ENCODE peak calls at places on chromosomes 2 and 18, in five cellular contexts. Q is tibial artery, M is IMR-90, W is AG09309, V is prostate gland. X is an unnamed sample.

GRCh38 chr2:158723311-158723838 is 71.7 kb upstream of the DAPL1 start:
- DNase-seq in V (no peak), Q (no peak), W (no peak), M (no peak), X (no peak)

GRCh38 chr2:83142934-83143333 is 1316.1 kb downstream of the SUCLG1 start:
- DNase-seq in Q (no peak), W (no peak), M (no peak), V (no peak), X (no peak)

GRCh38 chr2:155755481-155755880 is 577.0 kb downstream of the NR4A2 start:
- DNase-seq in V (no peak), Q (no peak), M (no peak), W (no peak), X (no peak)

GRCh38 chr18:62399781-62400308 is 74.7 kb downstream of the TNFRSF11A start:
- DNase-seq in Q (no peak), M (no peak), V (no peak), W (no peak), X (peak; percentile 15)

GRCh38 chr18:27723168-27723567 is 453.8 kb downstream of the CDH2 start:
- DNase-seq in W (no peak), V (no peak), Q (no peak), M (no peak), X (no peak)

GRCh38 chr2:203599509-203599908 is 64.4 kb upstream of the RAPH1 start:
- DNase-seq in Q (no peak), V (no peak), M (no peak), W (no peak), X (no peak)

GRCh38 chr18:58867281-58867961 is 2.7 kb downstream of the ZNF532 start:
- DNase-seq in W (no peak), Q (no peak), M (no peak), V (peak; percentile 58), X (no peak)

GRCh38 chr18:73679941-73680700 is 467.5 kb downstream of the FBXO15 start:
- DNase-seq in Q (no peak), W (no peak), V (no peak), M (peak; percentile 50), X (no peak)

GRCh38 chr2:177298191-177298590 is 33.7 kb upstream of the NFE2L2 start:
- DNase-seq in M (no peak), Q (no peak), V (no peak), W (peak; percentile 78), X (no peak)

GRCh38 chr2:176092270-176093144 is at the start of gene HOXD13:
- DNase-seq in M (no peak), V (peak; percentile 81), Q (no peak), W (no peak), X (no peak)

GRCh38 chr2:133045787-133046186 is 375.8 kb upstream of the LYPD1 start:
- DNase-seq in M (peak; percentile 63), W (no peak), V (no peak), Q (no peak), X (peak; percentile 6)

GRCh38 chr2:96887419-96888081 is 17.7 kb upstream of the SEMA4C start:
- DNase-seq in W (no peak), Q (peak; percentile 63), V (peak; percentile 23), M (no peak), X (no peak)

GRCh38 chr2:109330056-109330455 is 201.1 kb downstream of the SH3RF3 start:
- DNase-seq in M (peak; percentile 55), V (no peak), Q (no peak), W (peak; percentile 59), X (peak; percentile 72)

GRCh38 chr2:71798266-71799012 is 345.1 kb downstream of the DYSF start:
- DNase-seq in V (no peak), W (no peak), Q (no peak), M (peak; percentile 10), X (peak; percentile 63)

DNA sequence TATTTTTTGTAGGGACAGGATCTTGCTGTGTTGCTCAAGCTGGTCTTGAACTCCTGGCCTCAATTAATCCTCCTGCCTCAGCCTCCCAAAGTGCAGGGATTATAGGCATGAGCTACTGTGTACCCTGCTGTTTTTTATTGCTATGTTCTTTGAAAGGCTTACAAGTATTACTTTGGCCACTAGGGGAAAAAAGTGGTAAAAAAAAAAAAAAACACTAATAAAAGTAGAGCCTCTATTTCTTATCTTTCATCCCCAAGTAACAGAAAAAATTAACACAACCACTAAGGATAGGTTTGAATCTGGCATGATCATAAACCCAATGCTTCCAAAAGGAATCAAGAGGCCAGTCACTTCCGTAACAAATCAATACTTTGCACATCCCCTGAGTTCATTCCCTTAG is 11.6 kb downstream of the NOL10 start:
- DNase-seq in W (no peak), Q (no peak), M (no peak), V (no peak), X (no peak)
- TF ChIP-seq CTCF in W (peak; percentile 16), Q (peak; percentile 9), M (peak; percentile 13), V (peak; percentile 27), X (peak; percentile 38)

GRCh38 chr2:214591359-214591758 is 180.5 kb downstream of the VWC2L start:
- DNase-seq in Q (no peak), W (no peak), V (no peak), M (peak; percentile 12), X (no peak)
- TF ChIP-seq CTCF in Q (no peak), W (no peak), V (no peak), M (peak; percentile 20), X (peak; percentile 9)

DNA sequence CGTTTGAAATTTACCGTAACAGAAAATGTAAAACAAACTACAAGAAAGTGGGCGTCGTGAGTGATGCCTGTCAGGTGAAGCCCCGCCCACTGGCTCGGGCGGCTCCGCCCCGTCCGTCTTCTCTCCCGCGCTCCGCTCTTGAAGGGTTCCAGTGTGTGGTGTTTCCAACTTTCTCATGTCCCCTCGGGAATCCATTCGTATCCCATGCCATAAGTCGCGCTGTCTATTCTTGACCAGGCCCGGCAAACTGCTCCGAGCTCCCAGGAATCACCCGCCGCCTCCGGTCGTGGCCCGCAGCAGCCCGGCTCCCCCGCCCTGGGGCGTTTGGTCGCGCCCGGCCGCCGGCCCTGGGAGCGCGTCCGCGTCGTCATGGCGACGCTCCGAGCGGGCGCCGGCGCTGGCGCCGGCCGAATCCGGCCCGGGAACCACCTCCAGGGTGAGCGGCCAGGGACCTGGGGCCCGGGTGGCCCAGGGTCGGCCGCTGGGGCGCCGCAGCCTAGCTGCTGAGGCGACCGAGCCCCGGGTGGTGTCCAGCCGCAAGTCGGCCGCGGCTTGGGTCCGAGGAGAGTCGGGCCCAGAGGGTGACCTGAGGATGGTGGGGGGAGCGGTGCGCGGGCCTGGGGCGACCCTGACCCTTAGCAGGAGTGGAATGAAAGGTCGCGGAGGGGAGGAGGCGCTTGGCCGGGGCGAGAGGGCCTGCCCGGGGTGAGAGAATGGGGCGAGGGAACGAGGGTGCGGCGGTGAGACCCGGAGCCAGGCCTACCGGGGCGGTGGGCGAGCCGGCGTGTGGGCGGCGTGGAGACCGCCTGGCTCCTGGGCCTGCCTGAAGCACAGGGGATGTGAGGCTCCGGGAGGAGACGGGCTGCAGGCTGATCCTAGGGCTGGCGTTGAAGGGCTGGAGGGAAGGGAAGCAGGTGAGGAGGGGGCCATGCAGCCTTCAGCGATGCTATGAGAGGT is at the start of gene CFAP221:
- DNase-seq in Q (peak; percentile 30), V (no peak), W (no peak), M (peak; percentile 28), X (peak; percentile 73)
- TF ChIP-seq CTCF in Q (no peak), V (no peak), W (no peak), M (no peak), X (no peak)

DNA sequence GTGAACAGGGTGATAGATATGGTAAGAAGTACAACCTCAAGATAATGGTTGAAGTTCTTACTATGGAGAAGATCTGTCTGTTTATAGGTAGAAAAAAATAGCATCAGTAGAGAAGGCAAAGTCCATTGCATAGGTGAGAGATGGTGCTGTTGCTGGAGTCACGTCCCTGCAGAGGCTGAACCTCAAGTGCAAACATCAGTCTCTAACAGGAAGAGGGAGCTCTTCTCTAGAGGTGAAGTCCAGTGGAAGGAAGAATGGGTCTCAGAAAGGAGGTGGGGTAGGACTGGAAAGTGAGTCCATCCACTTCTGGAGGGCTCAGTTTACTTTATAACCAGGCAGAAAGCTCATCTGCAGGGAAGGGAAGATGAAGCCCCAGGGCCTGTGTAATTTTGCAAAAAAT is 337.7 kb downstream of the MEIS1 start:
- DNase-seq in W (no peak), Q (no peak), M (no peak), V (no peak), X (no peak)
- TF ChIP-seq CTCF in W (no peak), Q (no peak), M (no peak), V (no peak), X (no peak)